ENCODE peak calls at places on chromosomes 11 and 22, in five cellular contexts. Z is tibial nerve, Y is uterus, O is adrenal gland, C is transverse colon. J is an unnamed sample. For H3K4me1, the result is how much of the 10 kb centered on the place peaks cover.

GRCh38 chr11:61654397-61654829 is 25.8 kb upstream of the DAGLA start:
- DNase-seq in Z (peak), Y (no peak), O (peak), C (peak), J (peak)

GRCh38 chr11:22193348-22194051 is 615 bp downstream of the ANO5 start:
- DNase-seq in Z (no peak), Y (peak), O (peak), C (peak), J (peak)

GRCh38 chr22:17785185-17786184 is 11.2 kb upstream of the BID start:
- DNase-seq in Z (no peak), Y (no peak), O (peak), C (peak), J (peak)

GRCh38 chr11:44268073-44268806 is 41.7 kb downstream of the ALX4 start:
- DNase-seq in Z (no peak), Y (no peak), O (no peak), C (no peak), J (no peak)

GRCh38 chr11:57073121-57073520 is 84.4 kb downstream of the OR5AK2 start:
- DNase-seq in Z (no peak), Y (no peak), O (no peak), C (no peak), J (no peak)

GRCh38 chr11:134176284-134176683 is 47.5 kb downstream of the NCAPD3 start:
- DNase-seq in Z (no peak), Y (no peak), O (no peak), C (no peak), J (no peak)

GRCh38 chr11:84396521-84396920 is 1110.4 kb upstream of the CCDC90B start:
- DNase-seq in Z (no peak), Y (no peak), O (no peak), C (no peak), J (no peak)

GRCh38 chr11:48028909-48029685 is 48.7 kb downstream of the PTPRJ start:
- DNase-seq in Z (no peak), Y (no peak), O (no peak), C (no peak), J (no peak)

GRCh38 chr11:70715166-70715565 is 316.8 kb downstream of the CTTN start:
- DNase-seq in Z (no peak), Y (no peak), O (no peak), C (no peak), J (no peak)

DNA sequence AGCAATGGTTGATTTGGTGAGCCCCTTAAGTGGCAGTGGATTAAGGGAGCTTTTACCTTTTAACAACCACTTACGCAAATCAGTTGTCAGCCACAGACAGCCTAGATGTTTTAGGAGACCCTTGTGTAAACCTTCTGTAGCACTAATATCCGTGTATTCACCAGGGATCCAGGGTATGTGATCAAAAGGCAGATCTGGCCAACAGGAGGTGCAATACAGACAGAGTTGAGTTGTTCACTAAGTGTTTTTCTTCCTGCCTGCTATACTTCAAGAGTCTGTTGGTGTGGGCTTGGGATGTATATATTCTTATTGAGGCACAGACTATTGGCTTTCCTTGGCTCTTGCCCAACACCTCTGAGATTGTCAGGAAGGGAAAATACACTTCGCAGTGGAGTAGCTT is 175.1 kb downstream of the FAT3 start:
- DNase-seq in Z (no peak), Y (no peak), O (no peak), C (no peak), J (no peak)
- TF ChIP-seq CTCF in Z (no peak), Y (no peak), O (no peak), C (no peak), J (no peak)

DNA sequence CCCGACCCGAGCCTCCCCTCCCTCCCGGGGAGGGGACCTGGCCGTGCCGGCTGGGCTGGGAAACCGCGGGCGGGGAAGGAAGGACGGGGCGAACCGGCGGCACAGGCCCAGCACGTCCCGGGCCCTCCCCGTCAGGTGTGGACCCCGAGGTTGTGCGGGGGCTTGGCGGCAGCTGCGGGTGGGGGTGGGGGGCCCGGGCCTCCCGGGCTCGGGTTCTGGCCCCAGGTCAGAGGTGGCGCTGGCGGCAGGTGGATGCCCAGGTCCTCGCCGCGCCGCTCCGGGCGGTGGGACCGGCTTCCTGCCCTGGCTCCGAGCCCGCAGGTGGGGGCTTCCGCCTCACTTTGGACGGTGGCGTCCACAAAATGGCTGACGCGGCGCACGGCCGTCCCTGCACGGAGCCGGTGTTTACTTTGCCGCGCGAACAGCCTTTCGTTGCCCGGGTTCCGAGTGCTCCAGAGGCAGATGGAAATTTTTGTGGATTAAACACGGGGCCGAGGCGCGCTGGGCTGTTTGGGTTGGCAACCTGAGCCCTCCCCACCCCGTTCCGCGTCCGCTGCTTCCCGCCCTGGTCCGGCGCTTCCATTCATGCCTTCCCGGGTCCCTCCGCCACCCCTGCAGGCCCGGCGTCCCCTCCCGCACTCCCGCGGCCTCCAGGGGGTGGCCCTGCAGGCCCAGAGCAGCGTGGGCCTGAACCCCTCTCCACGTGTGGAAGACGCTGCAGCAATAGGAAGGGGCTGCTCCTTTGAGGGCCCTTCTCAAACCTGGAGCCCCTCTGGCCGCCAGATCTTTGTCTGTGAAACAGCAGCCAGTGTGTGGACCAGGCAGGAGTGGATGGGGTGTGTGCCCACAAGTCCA is 92.0 kb upstream of the KCNQ1OT1 start:
- DNase-seq in Z (peak), Y (peak), O (peak), C (peak), J (peak)
- H3K4me3 ChIP-seq in Z (peak), Y (peak), O (no peak), C (peak), J (peak)

GRCh38 chr11:64103377-64103985 is 62.4 kb downstream of the MACROD1 start:
- DNase-seq in Z (no peak), Y (no peak), O (no peak), C (no peak), J (no peak)
- H3K4me1 ChIP-seq in Z (under half), Y (under half), O (under half), C (under half), J (under half)

DNA sequence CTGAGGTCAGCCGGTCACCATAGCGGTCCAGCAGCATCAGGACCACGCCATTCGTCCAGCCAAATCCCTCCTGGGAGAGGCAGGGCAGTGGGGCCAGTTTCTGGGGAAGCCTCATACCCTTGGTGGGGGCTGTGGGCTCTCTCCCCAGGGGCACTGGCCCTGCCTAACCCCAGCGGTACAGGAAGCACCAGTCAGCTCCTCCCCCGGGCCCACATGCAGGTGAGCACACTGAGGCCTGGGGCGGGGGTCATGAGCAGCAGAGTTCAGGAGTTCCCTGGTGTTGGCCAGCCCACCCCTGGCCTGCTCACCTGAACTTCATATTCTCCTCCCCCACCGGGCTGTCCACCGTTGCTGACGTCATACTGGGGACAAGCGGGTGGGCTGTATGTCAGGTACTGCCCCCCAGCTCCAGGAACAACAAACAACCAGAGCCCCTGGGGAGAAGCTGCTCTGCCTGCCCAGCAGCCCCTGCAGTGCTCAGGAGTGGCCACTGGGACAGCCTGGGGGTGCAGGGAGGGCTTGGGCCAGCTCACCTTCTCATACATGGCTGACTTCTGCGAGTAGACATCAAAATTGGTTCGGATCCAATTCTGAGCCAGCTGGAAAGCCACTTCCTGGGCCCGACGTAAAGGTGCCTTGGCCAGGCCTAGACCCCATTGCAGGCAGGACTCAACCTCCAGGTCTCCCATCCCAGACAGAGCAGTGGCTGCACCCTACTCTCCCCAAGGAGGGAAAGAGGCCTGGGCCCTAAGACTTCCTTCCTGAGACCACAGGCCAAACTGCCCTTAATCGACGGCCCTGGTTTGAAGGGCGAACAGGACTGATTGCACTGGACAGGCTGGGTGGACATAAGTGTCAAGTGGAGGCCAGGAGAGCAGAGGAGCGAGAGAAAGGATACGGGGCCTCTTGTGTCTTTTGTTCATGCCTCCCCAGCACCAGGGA is 20.8 kb downstream of the TREH start:
- DNase-seq in Z (no peak), Y (peak), O (no peak), C (no peak), J (no peak)
- TF ChIP-seq CTCF in Z (peak), Y (no peak), O (no peak), C (no peak), J (no peak)

GRCh38 chr22:38727530-38728451 is 22.0 kb downstream of the GTPBP1 start:
- DNase-seq in Z (no peak), Y (no peak), O (no peak), C (no peak), J (no peak)

GRCh38 chr22:38729946-38730345 is 24.2 kb downstream of the GTPBP1 start:
- DNase-seq in Z (no peak), Y (no peak), O (no peak), C (no peak), J (no peak)

GRCh38 chr22:38727123-38727522 is 21.4 kb downstream of the GTPBP1 start:
- DNase-seq in Z (no peak), Y (no peak), O (no peak), C (no peak), J (no peak)

GRCh38 chr22:38730411-38730871 is 24.7 kb downstream of the GTPBP1 start:
- DNase-seq in Z (no peak), Y (no peak), O (no peak), C (no peak), J (no peak)

DNA sequence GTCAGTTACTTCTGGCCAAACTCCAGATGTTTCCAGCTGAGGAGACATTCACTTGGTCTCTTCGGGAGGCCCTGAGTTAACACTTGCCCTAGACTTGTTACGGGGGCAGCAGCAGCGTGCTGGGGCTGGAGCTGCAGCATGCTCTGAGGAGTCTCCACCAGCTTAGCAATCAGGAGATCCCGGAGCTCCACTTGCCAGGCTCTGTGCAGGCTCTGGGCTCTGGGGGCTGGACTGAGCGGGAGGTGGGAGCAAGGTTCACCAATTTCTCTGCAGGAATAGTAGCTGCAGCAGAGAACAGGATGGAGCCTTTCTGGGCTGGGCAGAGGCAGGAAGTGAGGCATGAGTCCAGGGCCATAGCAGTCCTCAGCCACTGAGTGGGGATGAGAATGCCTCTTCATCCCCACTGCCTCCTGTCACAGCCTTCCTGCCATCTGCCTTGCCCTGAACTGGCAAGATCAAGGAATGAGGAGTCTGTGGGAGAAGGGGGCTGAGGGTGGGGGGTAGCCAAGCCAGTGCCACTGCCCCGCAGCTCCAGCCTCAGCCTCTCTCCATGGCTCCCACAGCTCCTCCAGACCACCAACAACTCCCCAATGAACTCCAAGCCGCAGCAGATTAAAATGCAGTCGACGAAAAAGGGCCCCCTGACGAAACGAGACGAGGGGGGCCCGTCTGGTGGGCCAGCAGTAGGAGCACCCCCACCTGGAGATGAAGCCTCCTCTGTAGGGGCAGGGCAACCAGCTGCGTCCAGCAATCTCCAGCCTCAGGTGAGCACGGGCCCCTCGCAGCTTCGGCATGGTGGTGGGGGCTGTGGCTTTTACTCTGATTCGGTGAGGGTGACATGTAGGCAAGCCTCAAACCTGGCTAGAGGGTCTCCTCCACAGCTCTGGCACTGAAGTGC is 23.4 kb downstream of the GTPBP1 start:
- DNase-seq in Z (no peak), Y (no peak), O (no peak), C (no peak), J (no peak)
- H3K4me3 ChIP-seq in Z (no peak), Y (no peak), O (no peak), C (no peak), J (no peak)

GRCh38 chr11:14322510-14322909 is 36.5 kb downstream of the RRAS2 start:
- DNase-seq in Z (no peak), Y (no peak), O (no peak), C (no peak), J (no peak)

GRCh38 chr11:14323118-14323676 is 35.8 kb downstream of the RRAS2 start:
- DNase-seq in Z (no peak), Y (no peak), O (no peak), C (no peak), J (no peak)

GRCh38 chr11:14318581-14318981 is 40.4 kb downstream of the RRAS2 start:
- DNase-seq in Z (no peak), Y (no peak), O (no peak), C (no peak), J (no peak)

GRCh38 chr11:14317659-14318325 is 41.2 kb downstream of the RRAS2 start:
- DNase-seq in Z (no peak), Y (no peak), O (no peak), C (no peak), J (no peak)

DNA sequence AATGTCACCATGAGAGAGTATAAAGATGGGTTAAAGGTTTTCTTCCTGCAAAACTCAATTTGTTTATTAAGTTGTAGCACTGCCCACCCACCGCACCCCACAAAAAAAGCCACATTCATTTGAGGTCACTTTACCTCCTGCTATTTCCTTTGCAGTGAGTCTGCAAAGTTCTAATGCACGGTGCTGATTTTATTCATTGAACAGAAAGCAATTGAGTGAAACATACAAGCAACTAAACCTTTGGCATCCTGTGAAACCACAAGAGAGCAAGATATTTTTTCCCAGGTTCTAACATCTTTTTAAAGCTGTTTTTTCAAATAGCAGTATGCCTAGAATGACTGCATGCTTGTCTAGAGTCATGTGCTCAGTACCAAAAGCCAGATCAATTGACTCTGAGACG is 39.0 kb downstream of the RRAS2 start:
- DNase-seq in Z (no peak), Y (no peak), O (no peak), C (peak), J (no peak)
- H3K4me1 ChIP-seq in Z (under half), Y (under half), O (under half), C (under half), J (under half)

GRCh38 chr11:65589444-65590239 is 6.0 kb downstream of the KCNK7 start:
- DNase-seq in Z (no peak), Y (no peak), O (no peak), C (peak), J (no peak)

GRCh38 chr11:65593518-65594414 is 1.8 kb downstream of the KCNK7 start:
- DNase-seq in Z (no peak), Y (no peak), O (peak), C (peak), J (no peak)

GRCh38 chr11:65592840-65593517 is 2.6 kb downstream of the KCNK7 start:
- DNase-seq in Z (no peak), Y (no peak), O (no peak), C (no peak), J (no peak)

GRCh38 chr11:65590240-65590738 is 5.3 kb downstream of the KCNK7 start:
- DNase-seq in Z (no peak), Y (no peak), O (no peak), C (peak), J (peak)

DNA sequence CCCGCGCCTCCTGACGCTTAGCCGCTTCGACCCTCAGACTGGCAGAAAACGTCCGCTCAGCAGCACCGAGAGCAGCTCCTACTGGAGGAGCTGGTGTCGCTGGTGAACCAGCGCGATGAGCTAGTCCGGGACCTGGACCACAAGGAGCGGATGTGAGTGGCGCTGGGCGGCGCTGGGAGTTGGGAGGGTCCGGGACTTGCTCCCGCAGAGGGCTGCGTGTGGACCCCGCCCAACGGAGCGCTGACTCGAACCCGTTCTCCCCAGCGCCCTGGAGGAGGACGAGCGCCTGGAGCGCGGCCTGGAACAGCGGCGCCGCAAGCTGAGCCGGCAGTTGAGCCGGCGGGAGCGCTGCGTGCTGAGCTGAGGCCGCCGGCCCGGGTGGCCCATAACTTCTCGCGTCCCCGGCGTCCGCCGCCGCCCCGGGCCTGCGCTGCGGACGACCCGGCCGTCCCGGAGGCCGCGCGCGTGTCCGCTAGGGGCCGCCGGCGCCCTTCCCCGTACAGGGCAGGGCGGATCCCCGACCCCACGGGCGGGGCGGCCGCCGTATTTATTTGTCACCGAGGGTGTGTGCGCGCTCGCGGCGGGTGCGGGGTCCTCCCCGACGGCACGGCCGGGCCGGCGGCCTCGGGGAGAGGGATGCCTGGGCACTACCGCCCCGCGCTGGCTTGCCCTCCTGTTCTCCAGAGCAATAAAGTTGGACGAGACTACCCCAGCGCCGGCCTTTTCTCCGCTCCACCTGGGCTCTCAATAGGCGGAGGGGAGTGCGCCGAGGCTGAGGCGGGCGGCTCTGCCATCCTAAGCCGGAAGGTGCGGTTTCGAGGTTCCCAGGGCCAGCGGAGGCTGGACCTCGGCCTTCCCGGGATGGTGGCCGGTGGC is 3.4 kb downstream of the KCNK7 start:
- DNase-seq in Z (peak), Y (no peak), O (no peak), C (peak), J (peak)
- TF ChIP-seq CTCF in Z (no peak), Y (no peak), O (no peak), C (peak), J (no peak)

GRCh38 chr22:22893891-22894739 is 6.5 kb downstream of the IGLL5 start:
- DNase-seq in Z (no peak), Y (no peak), O (no peak), C (no peak), J (no peak)
- H3K4me3 ChIP-seq in Z (no peak), Y (no peak), O (no peak), C (no peak), J (no peak)

J was measured in heart right ventricle.